ENCODE peak calls at places on chromosomes 16 and 17, in five cellular contexts. Q, J, O, H and S are unnamed samples.

GRCh38 chr17:71764507-71764906 is 356.3 kb upstream of the SOX9 start:
- DNase-seq in O (no peak), J (peak; percentile 64), Q (no peak), H (peak; percentile 87), S (no peak)

GRCh38 chr16:31480851-31481250 is 2.1 kb upstream of the SLC5A2 start:
- DNase-seq in Q (no peak), O (peak; percentile 51), J (peak; percentile 83), H (no peak), S (no peak)

GRCh38 chr17:30380106-30380420 is 1.3 kb downstream of the CPD start:
- DNase-seq in J (no peak), H (no peak), Q (no peak), O (no peak), S (no peak)

GRCh38 chr17:226108-226772 is 44.8 kb upstream of the DOC2B start:
- DNase-seq in H (no peak), J (no peak), O (no peak), Q (no peak), S (no peak)

GRCh38 chr17:76087531-76087930 is 8.5 kb downstream of the ZACN start:
- DNase-seq in J (no peak), Q (no peak), H (no peak), O (no peak), S (no peak)

GRCh38 chr17:47277921-47278320 is 24.3 kb downstream of the ITGB3 start:
- DNase-seq in J (no peak), Q (no peak), H (no peak), O (no peak), S (no peak)

GRCh38 chr16:12187939-12188673 is 211.6 kb downstream of the SNX29 start:
- DNase-seq in H (no peak), Q (no peak), J (no peak), O (no peak), S (no peak)

GRCh38 chr17:47204722-47205418 is 4.3 kb upstream of the MYL4 start:
- DNase-seq in H (no peak), Q (no peak), O (peak; percentile 29), J (no peak), S (no peak)

GRCh38 chr17:80997471-80998387 is 6.1 kb downstream of the CHMP6 start:
- DNase-seq in J (no peak), H (peak; percentile 19), O (no peak), Q (no peak), S (no peak)

GRCh38 chr16:78177927-78178326 is 78.5 kb downstream of the WWOX start:
- DNase-seq in O (no peak), H (no peak), J (no peak), Q (no peak), S (no peak)

GRCh38 chr16:58487566-58488351 is 12.2 kb upstream of the NDRG4 start:
- DNase-seq in O (peak; percentile 82), H (peak; percentile 95), Q (peak; percentile 38), J (peak; percentile 85), S (peak; percentile 90)

GRCh38 chr16:55697867-55698266 is 42.1 kb downstream of the SLC6A2 start:
- DNase-seq in J (no peak), H (peak; percentile 53), O (no peak), Q (no peak), S (no peak)

DNA sequence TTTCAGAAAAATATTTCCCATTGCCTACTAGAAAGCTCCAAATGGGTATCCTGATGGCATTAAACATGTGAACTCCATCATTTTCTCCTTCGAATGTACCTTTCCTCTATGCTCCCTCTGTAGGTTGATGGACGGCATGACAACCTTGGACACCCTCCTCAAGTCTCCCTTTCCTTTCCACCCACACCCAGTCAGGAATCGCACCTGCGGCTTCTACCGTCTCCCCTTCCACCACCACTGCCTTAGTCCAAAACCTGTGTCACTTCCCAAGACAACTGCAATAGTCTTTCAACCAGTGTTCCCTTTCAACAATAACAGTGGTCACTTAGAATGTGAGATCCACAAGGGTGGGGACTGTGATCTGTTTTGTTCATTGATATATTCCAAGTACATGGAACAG is 233.1 kb upstream of the AXIN2 start:
- DNase-seq in O (no peak), J (no peak), Q (no peak), H (peak; percentile 59), S (no peak)
- TF ChIP-seq CTCF in O (peak; percentile 48), J (peak; percentile 76), Q (peak; percentile 53), H (peak; percentile 76), S (peak; percentile 66)

GRCh38 chr16:6356881-6357280 is 975.8 kb upstream of the RBFOX1 start:
- DNase-seq in J (no peak), O (no peak), H (no peak), Q (no peak), S (no peak)

GRCh38 chr16:6362321-6362720 is 970.3 kb upstream of the RBFOX1 start:
- DNase-seq in H (no peak), Q (no peak), J (no peak), O (no peak), S (no peak)

GRCh38 chr16:6363891-6364607 is 968.6 kb upstream of the RBFOX1 start:
- DNase-seq in O (no peak), J (no peak), H (no peak), Q (no peak), S (no peak)

GRCh38 chr16:6360641-6361040 is 972.0 kb upstream of the RBFOX1 start:
- DNase-seq in J (no peak), H (no peak), Q (no peak), O (no peak), S (no peak)
- TF ChIP-seq CTCF in J (no peak), H (peak; percentile 70), Q (no peak), O (no peak), S (peak; percentile 57)

DNA sequence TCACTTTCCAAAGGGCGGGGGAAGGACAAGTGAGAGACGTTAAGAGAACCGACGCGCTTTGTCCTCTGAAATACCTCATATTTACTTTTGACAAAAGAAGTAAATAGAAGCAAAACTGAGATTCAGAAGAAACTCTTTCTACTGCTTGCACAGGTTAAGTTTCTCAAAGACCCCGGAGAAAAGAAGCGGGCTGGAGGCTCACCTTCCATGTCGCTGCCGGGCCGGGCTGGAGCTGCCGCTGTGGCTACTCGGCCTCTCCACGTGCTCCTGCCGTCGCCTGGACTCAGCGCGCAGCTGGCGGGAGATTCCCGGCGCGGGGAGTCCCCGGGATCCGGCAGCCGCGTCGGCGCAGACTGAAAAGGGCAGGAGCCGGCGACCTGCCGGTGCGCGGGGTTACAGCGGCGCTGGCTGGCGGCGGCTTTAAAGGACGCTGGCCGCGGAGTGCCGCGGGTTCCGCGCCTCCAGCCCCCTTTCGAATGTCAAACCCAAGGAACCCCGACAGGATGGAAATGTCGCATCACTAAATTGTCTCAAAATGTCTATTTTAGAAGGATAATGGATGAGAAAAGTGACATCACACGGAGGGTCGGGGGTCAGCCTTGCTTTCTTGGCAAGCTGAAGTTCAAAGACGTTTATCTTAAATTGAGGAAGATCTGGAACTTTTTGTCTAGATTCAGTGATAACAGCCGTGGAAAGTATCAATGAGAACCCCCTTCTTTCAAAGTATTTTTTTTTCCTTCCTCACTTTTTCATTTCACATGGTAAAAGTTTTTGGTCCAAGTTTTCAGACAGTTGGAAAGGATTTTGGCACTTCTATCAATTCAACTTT is at the start of gene IKZF3:
- DNase-seq in J (peak; percentile 89), O (peak; percentile 46), Q (no peak), H (peak; percentile 93), S (peak; percentile 76)
- TF ChIP-seq CTCF in J (peak; percentile 16), O (no peak), Q (no peak), H (peak; percentile 47), S (no peak)

DNA sequence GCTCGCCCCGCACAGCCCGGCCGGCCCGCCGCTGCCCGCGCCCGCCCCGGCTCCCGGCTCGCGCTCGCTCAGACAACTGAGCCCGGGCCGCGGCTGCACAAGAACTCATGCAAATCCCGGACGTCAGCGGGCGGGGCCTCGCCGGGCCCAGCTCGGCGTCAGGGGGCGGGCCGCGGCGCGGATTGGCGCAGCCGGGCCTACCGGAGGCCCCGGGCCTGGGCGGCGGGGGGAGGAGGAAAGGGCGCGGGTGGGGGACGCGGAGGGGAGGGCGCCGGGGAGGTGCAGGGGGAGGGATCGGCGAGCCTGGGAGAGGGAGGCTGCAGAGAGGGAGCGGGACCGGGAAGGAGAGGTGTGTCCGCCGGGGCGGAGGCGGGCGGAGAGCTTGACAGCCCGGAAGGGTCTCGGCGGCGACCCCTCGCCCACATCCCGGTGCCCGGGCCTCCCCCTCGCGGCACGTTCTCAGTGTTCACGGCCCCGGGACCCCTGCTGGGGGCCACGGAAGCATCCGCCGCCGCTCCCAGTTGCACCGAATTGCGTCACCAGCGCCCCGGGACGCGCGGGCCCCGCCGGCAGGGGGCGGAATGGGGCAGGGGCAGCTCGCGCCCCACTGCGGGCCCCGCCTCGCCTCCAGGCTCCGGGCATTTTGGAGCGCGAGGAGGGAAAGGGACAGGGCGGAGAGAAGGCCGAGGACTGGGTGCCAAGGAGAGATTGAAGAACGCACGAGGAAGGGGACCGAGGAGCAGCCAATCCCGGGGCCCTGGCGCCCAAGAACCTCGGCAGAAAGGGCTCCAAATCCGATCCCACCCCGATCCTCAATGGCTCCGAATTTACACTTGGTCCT is at the start of gene CBX4:
- DNase-seq in Q (peak; percentile 74), J (peak; percentile 98), H (peak; percentile 97), O (peak; percentile 96), S (peak; percentile 91)
- TF ChIP-seq CTCF in Q (peak; percentile 61), J (peak; percentile 89), H (peak; percentile 80), O (peak; percentile 80), S (peak; percentile 82)

GRCh38 chr16:3123986-3124886 is 10.6 kb upstream of the ZNF213 start:
- DNase-seq in H (peak; percentile 97), O (peak; percentile 96), J (peak; percentile 99), Q (peak; percentile 74), S (peak; percentile 96)
- TF ChIP-seq CTCF in H (peak; percentile 40), O (peak; percentile 10), J (peak; percentile 38), Q (peak; percentile 31), S (peak; percentile 24)

DNA sequence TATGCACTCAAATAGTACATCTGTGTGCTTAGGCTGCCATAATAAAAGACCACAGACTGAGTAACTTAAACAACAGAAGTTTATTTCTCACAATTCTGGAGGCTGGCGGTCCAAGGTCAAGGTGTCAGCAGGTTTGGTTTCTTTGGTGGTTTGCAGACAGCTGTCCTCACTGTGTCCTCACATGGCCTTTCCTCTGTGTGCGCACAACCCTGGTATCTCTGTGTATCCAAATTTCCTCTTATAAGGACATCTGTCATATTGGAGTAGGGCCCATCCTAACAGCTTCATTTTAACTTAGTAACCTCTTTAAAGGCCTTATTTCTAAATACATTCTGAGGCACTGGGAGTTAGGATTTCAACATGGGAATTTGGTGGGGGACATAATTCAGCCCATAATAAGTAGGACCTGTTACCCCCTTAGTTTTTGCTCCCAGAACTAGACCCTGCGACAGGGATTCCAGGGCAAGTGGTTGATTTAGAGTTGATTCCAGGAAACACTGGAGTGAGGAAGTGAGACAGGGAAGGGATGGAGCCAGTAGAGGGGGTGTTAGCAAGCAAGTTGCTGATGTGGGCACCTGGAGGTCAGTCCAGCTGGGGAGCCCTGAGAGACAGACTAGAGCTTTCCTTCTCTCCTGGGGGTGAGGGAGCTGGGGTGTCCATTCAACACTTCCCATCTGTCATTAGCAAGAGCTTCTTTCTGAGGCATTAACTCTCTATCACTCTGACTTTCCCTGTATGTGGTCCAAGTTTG is 10.9 kb upstream of the ALKBH5 start:
- DNase-seq in J (no peak), O (no peak), H (no peak), Q (no peak), S (no peak)
- TF ChIP-seq CTCF in J (no peak), O (no peak), H (no peak), Q (peak; percentile 5), S (no peak)